ENCODE peak calls at places on chromosomes 16 and 17, in eight cellular contexts. O, N, R, B, Y, T, E and H are unnamed samples.

GRCh38 chr17:16352838-16353701 is at the start of gene CENPV:
- DNase-seq in O (peak; percentile 80), N (peak; percentile 77), R (peak; percentile 83), B (peak; percentile 75), Y (peak; percentile 52), T (peak; percentile 51), E (peak; percentile 33), H (peak; percentile 86)

GRCh38 chr16:63981639-63982038 is 1140.2 kb downstream of the CDH11 start:
- DNase-seq in O (no peak), N (peak; percentile 28), R (no peak), B (no peak), Y (no peak), T (no peak), E (no peak), H (no peak)

GRCh38 chr17:77076046-77076882 is 64.5 kb upstream of the SEC14L1 start:
- DNase-seq in O (no peak), N (peak; percentile 11), R (no peak), B (peak; percentile 26), Y (no peak), T (no peak), E (no peak), H (no peak)

GRCh38 chr17:30514895-30515596 is 37.8 kb downstream of the GOSR1 start:
- DNase-seq in O (no peak), N (no peak), R (no peak), B (no peak), Y (no peak), T (no peak), E (no peak), H (no peak)

GRCh38 chr17:41421116-41421515 is 3.3 kb downstream of the KRT37 start:
- DNase-seq in O (no peak), N (peak; percentile 27), R (no peak), B (no peak), Y (peak; percentile 44), T (no peak), E (no peak), H (no peak)

GRCh38 chr17:80261159-80261894 is 675 bp downstream of the RNF213 start:
- DNase-seq in O (peak; percentile 85), N (peak; percentile 71), R (peak; percentile 50), B (peak; percentile 50), Y (peak; percentile 51), T (peak; percentile 58), E (no peak), H (peak; percentile 57)

GRCh38 chr17:66691644-66692500 is 143.0 kb upstream of the CACNG5 start:
- DNase-seq in O (peak; percentile 37), N (peak; percentile 46), R (no peak), B (no peak), Y (no peak), T (no peak), E (no peak), H (no peak)

GRCh38 chr16:85719605-85720318 is 31.0 kb upstream of the GINS2 start:
- DNase-seq in O (no peak), N (no peak), R (no peak), B (no peak), Y (no peak), T (no peak), E (no peak), H (no peak)

GRCh38 chr16:64094170-64094960 is 1027.5 kb downstream of the CDH11 start:
- DNase-seq in O (no peak), N (peak; percentile 41), R (no peak), B (no peak), Y (peak; percentile 43), T (no peak), E (no peak), H (no peak)